ENCODE peak calls at places on chromosomes 2 and 18, in nine cellular contexts. H is mucosa of descending colon; V is NCI-H1930; P is stimulated activated CD8-positive, alpha-beta memory T cell treated with anti-CD3 and anti-CD28 coated beads, Interleukin-7, amount 100 ng/mL, for 4 hours; Y is AG08396; X is choroid plexus epithelial cell; W is iPS DF 19.7; S is LoVo; J is activated T-cell treated with anti-CD3 and anti-CD28 coated beads for 24 hours. G is an unnamed sample.

GRCh38 chr2:45256173-45256866 is 247.1 kb upstream of the SIX2 start:
- DNase-seq in H (no peak), V (no peak), P (no peak), Y (no peak), X (no peak), W (no peak), S (no peak), J (no peak), G (peak; percentile 72)

GRCh38 chr18:50465211-50466153 is 90.6 kb downstream of the SKA1 start:
- DNase-seq in H (no peak), V (no peak), P (no peak), Y (no peak), X (no peak), W (no peak), S (no peak), J (no peak), G (no peak)

GRCh38 chr18:39751161-39751560 is 2185.6 kb upstream of the CELF4 start:
- DNase-seq in H (no peak), V (no peak), P (no peak), Y (no peak), X (peak; percentile 73), W (no peak), S (no peak), J (no peak), G (no peak)

GRCh38 chr2:42314892-42315468 is 46.0 kb downstream of the COX7A2L start:
- DNase-seq in H (no peak), V (no peak), P (no peak), Y (peak; percentile 60), X (peak; percentile 91), W (no peak), S (no peak), J (no peak), G (no peak)

GRCh38 chr2:190466819-190467444 is 58.8 kb downstream of the MFSD6 start:
- DNase-seq in H (no peak), V (no peak), P (no peak), Y (no peak), X (no peak), W (no peak), S (no peak), J (no peak), G (no peak)

GRCh38 chr2:31082002-31082401 is 56.2 kb downstream of the GALNT14 start:
- DNase-seq in H (no peak), V (no peak), P (no peak), Y (no peak), X (no peak), W (no peak), S (no peak), J (no peak), G (no peak)

GRCh38 chr2:130337735-130338325 is 4.9 kb upstream of the IMP4 start:
- DNase-seq in H (no peak), V (no peak), P (no peak), Y (peak; percentile 64), X (peak; percentile 84), W (no peak), S (no peak), J (no peak), G (no peak)

GRCh38 chr2:171086352-171087290 is 74.1 kb downstream of the TLK1 start:
- DNase-seq in H (no peak), V (no peak), P (no peak), Y (peak; percentile 20), X (peak; percentile 82), W (peak; percentile 57), S (peak; percentile 48), J (peak; percentile 30), G (peak; percentile 27)

G was measured in MG63.